ENCODE peak calls at places on chromosomes 16 and 17, in five cellular contexts. Y is IMR-90, P is mesendoderm, L is mesenchymal stem cell, D is H9. N is an unnamed sample.

GRCh38 chr17:42253601-42254000 is 22.6 kb downstream of the STAT5B start:
- DNase-seq in Y (no peak), P (no peak), L (no peak), D (no peak), N (no peak)

GRCh38 chr16:46853713-46854443 is 22.9 kb upstream of the C16orf87 start:
- DNase-seq in Y (peak; percentile 69), P (peak; percentile 90), L (peak; percentile 69), D (peak; percentile 87), N (peak; percentile 67)

GRCh38 chr17:48012151-48012520 is 25.5 kb downstream of the COPZ2 start:
- DNase-seq in Y (no peak), P (peak; percentile 81), L (no peak), D (peak; percentile 87), N (no peak)

GRCh38 chr16:21033707-21034106 is 116.9 kb downstream of the DNAH3 start:
- DNase-seq in Y (no peak), P (no peak), L (no peak), D (no peak), N (no peak)

GRCh38 chr16:14307623-14308356 is 236.7 kb downstream of the MRTFB start:
- DNase-seq in Y (no peak), P (peak; percentile 63), L (no peak), D (no peak), N (no peak)

GRCh38 chr17:73068322-73069153 is 23.9 kb downstream of the SLC39A11 start:
- DNase-seq in Y (peak; percentile 92), P (peak; percentile 88), L (peak; percentile 92), D (no peak), N (no peak)

GRCh38 chr16:66409156-66409555 is 17.9 kb upstream of the BEAN1 start:
- DNase-seq in Y (peak; percentile 69), P (no peak), L (peak; percentile 46), D (no peak), N (no peak)

GRCh38 chr16:26795184-26795583 is 271.5 kb upstream of the C16orf82 start:
- DNase-seq in Y (no peak), P (peak; percentile 58), L (no peak), D (peak; percentile 42), N (no peak)

GRCh38 chr16:74577882-74578366 is 29.0 kb downstream of the GLG1 start:
- DNase-seq in Y (peak; percentile 88), P (no peak), L (peak; percentile 72), D (no peak), N (no peak)

GRCh38 chr17:71440513-71440912 is 680.3 kb upstream of the SOX9 start:
- DNase-seq in Y (peak; percentile 15), P (no peak), L (no peak), D (no peak), N (no peak)

GRCh38 chr17:73232587-73233373 is 28.9 kb downstream of the CPSF4L start:
- DNase-seq in Y (peak; percentile 23), P (peak; percentile 60), L (peak; percentile 51), D (no peak), N (no peak)

GRCh38 chr17:43536236-43537088 is 9.7 kb downstream of the ETV4 start:
- DNase-seq in Y (peak; percentile 71), P (peak; percentile 82), L (peak; percentile 83), D (peak; percentile 46), N (no peak)

GRCh38 chr17:78356163-78356713 is 3.6 kb downstream of the SOCS3 start:
- DNase-seq in Y (peak; percentile 98), P (peak; percentile 97), L (peak; percentile 96), D (peak; percentile 92), N (no peak)
- H3K79me1 ChIP-seq in Y (peaks cover 48% of the 10 kb centered on the region), P (peaks cover 9% of the 10 kb centered on the region), L (no peaks in the 10 kb centered on the region), D (no peaks in the 10 kb centered on the region), N (peaks cover 14% of the 10 kb centered on the region)

GRCh38 chr16:85522517-85522841 is 90.6 kb upstream of the GSE1 start:
- DNase-seq in Y (no peak), P (no peak), L (no peak), D (no peak), N (no peak)
- H3K79me1 ChIP-seq in Y (peaks cover 46% of the 10 kb centered on the region), P (no peaks in the 10 kb centered on the region), L (peaks cover 1% of the 10 kb centered on the region), D (no peaks in the 10 kb centered on the region), N (peaks cover 4% of the 10 kb centered on the region)

GRCh38 chr16:81460075-81460474 is 15.5 kb downstream of the CMIP start:
- DNase-seq in Y (no peak), P (no peak), L (no peak), D (no peak), N (no peak)
- H3K79me1 ChIP-seq in Y (peaks cover 94% of the 10 kb centered on the region), P (peaks cover 67% of the 10 kb centered on the region), L (peaks cover 60% of the 10 kb centered on the region), D (no peaks in the 10 kb centered on the region), N (peaks cover 16% of the 10 kb centered on the region)

GRCh38 chr17:2379489-2380224 is 21.2 kb downstream of the MNT start:
- DNase-seq in Y (no peak), P (no peak), L (no peak), D (no peak), N (no peak)
- H3K79me1 ChIP-seq in Y (no peaks in the 10 kb centered on the region), P (no peaks in the 10 kb centered on the region), L (peaks cover 1% of the 10 kb centered on the region), D (no peaks in the 10 kb centered on the region), N (peaks cover 4% of the 10 kb centered on the region)

GRCh38 chr16:57514371-57514770 is 22.0 kb downstream of the CCDC102A start:
- DNase-seq in Y (no peak), P (no peak), L (no peak), D (no peak), N (no peak)

GRCh38 chr16:57514891-57515600 is 21.3 kb downstream of the CCDC102A start:
- DNase-seq in Y (no peak), P (peak; percentile 55), L (no peak), D (peak; percentile 72), N (no peak)

GRCh38 chr16:57513371-57514102 is 22.8 kb downstream of the CCDC102A start:
- DNase-seq in Y (no peak), P (no peak), L (peak; percentile 77), D (no peak), N (no peak)

GRCh38 chr16:57510016-57510871 is 24.0 kb upstream of the DOK4 start:
- DNase-seq in Y (no peak), P (peak; percentile 92), L (no peak), D (no peak), N (no peak)

DNA sequence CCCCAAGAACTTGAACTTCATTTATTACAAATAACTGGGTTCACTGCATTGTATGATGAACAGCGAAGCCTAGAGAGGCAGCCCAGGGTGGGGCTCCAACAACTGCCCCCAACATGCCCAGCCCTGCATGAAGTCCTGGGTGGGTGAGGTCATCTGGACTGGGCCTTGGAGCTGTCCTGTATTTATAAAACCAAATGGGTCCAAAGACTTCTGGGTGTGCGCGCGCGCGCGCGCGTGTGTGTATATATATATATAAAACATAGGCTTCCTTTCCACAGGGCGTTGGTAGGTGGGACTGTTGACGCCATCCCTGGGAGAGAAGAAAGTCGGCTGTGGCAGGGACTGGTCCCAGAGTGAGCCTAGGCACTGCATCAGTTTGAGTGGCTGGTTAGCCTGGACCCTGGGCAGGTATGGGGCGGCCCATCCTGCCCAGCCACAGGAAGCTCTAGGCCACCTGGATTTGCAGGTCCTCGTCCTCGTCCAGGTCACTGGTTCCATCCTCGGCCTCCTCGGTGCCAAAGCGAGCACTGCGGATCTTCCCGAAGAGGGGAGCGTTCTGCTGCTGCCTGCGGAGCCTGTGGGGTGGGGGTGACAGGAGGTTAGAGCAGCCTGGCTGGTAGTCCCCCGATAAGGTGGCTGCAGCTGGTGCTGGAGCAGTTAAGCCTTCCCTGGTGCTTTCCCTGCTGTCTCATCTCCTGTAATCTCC is 23.9 kb downstream of the CCDC102A start:
- DNase-seq in Y (no peak), P (no peak), L (no peak), D (no peak), N (no peak)
- H3K79me1 ChIP-seq in Y (no peaks in the 10 kb centered on the region), P (no peaks in the 10 kb centered on the region), L (no peaks in the 10 kb centered on the region), D (no peaks in the 10 kb centered on the region), N (no peaks in the 10 kb centered on the region)

DNA sequence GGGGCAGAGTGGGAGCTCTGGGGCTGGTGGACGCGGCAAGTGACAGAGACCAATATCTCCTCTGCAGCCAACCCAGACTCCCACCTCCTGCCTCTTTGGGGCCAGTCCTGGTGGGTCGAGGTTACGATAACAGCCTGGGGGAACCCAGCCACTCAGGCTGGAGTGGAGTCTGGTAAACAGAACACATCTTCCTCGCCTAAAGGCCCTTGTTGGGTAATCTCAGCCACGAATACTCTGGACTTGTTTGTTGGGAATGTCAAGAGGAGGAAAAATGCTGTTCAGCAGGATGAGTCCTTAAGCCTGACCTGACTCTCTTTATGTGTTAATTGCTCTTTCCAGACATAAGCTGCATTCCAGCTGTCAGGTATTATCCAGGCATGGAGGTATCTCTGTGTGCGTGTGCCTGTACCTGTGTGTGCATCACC is 8.0 kb upstream of the SPNS2 start:
- DNase-seq in Y (no peak), P (peak; percentile 45), L (peak; percentile 14), D (no peak), N (no peak)
- H3K79me1 ChIP-seq in Y (no peaks in the 10 kb centered on the region), P (no peaks in the 10 kb centered on the region), L (no peaks in the 10 kb centered on the region), D (no peaks in the 10 kb centered on the region), N (no peaks in the 10 kb centered on the region)

GRCh38 chr16:12245923-12246290 is 269.4 kb downstream of the SNX29 start:
- DNase-seq in Y (no peak), P (no peak), L (no peak), D (no peak), N (no peak)
- H3K79me1 ChIP-seq in Y (no peaks in the 10 kb centered on the region), P (no peaks in the 10 kb centered on the region), L (peaks cover 4% of the 10 kb centered on the region), D (no peaks in the 10 kb centered on the region), N (no peaks in the 10 kb centered on the region)

DNA sequence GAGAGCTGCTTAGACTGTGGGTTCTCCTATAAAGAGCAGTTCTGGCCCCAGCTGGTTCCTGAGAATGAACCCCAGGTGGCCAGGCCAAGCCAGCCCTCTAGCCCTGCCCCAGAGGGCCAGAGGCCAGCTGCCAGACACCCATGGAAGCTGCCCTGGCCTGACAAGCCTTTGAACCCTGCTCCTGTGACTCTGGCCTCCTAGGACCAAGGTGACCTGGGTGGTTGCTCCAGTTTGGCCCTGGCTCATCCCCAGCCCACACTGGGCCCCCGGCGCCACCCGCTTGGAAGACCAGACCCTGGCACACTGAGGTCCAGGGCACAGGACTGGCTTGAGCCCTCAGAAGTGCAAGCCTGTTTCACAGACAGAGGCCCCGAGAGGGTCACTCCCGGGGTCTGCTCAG is 6.8 kb upstream of the KCNJ12 start:
- DNase-seq in Y (no peak), P (no peak), L (no peak), D (no peak), N (no peak)
- H3K79me1 ChIP-seq in Y (no peaks in the 10 kb centered on the region), P (no peaks in the 10 kb centered on the region), L (no peaks in the 10 kb centered on the region), D (no peaks in the 10 kb centered on the region), N (no peaks in the 10 kb centered on the region)

GRCh38 chr17:28746611-28747045 is 2.8 kb downstream of the TRAF4 start:
- DNase-seq in Y (no peak), P (peak; percentile 62), L (no peak), D (peak; percentile 78), N (no peak)
- H3K79me1 ChIP-seq in Y (peaks cover 70% of the 10 kb centered on the region), P (peaks cover 30% of the 10 kb centered on the region), L (peaks cover 9% of the 10 kb centered on the region), D (no peaks in the 10 kb centered on the region), N (peaks cover 27% of the 10 kb centered on the region)

N was measured in neuronal stem cell.